ENCODE peak calls at places on chromosomes 3 and 15, in four cellular contexts. H is thoracic aorta, Q is body of pancreas, U is A549. B is an unnamed sample. For H3K9me3, the result is how much of the 10 kb centered on the place peaks cover.

GRCh38 chr15:59249816-59250215 is 43.2 kb downstream of the LDHAL6B start:
- DNase-seq in U (no peak), H (no peak), Q (no peak), B (no peak)

GRCh38 chr3:194235160-194235559 is 99.2 kb downstream of the HES1 start:
- DNase-seq in U (no peak), Q (no peak), H (no peak), B (no peak)

GRCh38 chr3:184272269-184272668 is 3.6 kb upstream of the ECE2 start:
- DNase-seq in Q (no peak), H (no peak), U (no peak), B (no peak)

GRCh38 chr3:36408146-36408545 is 27.8 kb downstream of the STAC start:
- DNase-seq in H (no peak), Q (no peak), U (peak), B (no peak)

GRCh38 chr3:142794510-142794909 is 70.7 kb downstream of the TRPC1 start:
- DNase-seq in Q (no peak), H (no peak), U (no peak), B (no peak)

GRCh38 chr3:53822331-53822741 is 23.9 kb downstream of the CHDH start:
- DNase-seq in Q (peak), U (no peak), H (no peak), B (peak)

GRCh38 chr3:194555175-194556062 is 68.6 kb upstream of the ATP13A3 start:
- DNase-seq in U (no peak), Q (no peak), H (no peak), B (no peak)

GRCh38 chr15:34047893-34048775 is 9.1 kb upstream of the AVEN start:
- DNase-seq in U (no peak), Q (no peak), H (no peak), B (no peak)

GRCh38 chr3:184805351-184806038 is 6.5 kb upstream of the VPS8 start:
- DNase-seq in U (no peak), Q (no peak), H (no peak), B (peak)

GRCh38 chr3:50388021-50388719 is 28.8 kb upstream of the TMEM115 start:
- DNase-seq in U (peak), H (no peak), Q (peak), B (no peak)

GRCh38 chr3:194377708-194378107 is 8.2 kb upstream of the LRRC15 start:
- DNase-seq in U (no peak), H (no peak), Q (no peak), B (no peak)

GRCh38 chr3:42001777-42002176 is 39.9 kb upstream of the ULK4 start:
- DNase-seq in H (no peak), Q (no peak), U (no peak), B (no peak)

DNA sequence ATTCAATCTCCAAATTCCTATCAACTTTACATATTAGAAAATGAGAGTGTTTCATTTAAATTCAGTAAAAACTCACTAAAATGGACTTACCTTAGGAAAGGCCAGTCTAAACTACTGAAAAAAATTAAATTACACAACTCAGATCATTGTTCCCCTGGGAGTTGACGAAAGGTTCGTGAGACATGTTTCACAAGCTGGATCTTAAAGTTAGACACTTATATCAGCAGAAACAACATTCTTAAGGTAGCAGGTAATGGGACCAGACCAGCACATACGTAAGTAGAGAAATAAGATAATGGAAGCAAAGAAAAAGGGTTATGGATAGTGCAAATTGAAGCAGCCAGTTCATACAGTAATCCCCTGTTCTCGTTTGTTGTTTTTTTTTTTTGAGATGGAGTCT is 8.9 kb downstream of the RFX7 start:
- DNase-seq in Q (no peak), U (no peak), H (no peak), B (no peak)
- H3K9me3 ChIP-seq in Q (under half), U (under half), H (under half), B (under half)

DNA sequence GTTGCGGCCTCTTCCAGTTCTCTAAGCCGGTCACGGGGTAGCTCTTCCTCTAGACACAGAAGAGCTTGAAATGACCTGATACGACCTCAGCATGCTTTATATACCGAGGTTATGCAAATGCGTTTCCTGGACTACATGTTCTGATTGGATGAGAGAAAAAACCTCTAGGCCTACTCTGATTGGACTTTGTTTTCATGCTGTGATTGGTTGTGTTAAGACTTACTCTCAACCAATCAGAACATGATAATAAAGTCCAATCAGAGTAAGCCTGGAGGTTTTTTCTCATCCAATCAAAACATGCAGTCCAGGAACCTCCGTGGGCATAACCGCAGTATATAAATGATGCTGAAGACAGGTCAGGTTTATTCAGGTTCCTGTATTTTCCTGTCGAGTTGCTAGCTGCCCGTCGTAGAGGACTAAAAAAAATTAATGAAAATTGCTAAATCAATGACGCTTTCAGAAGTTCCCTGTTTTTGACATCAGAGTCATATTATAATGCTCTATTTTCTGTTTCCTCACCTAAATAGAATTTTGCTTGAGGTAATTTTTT is 177.4 kb downstream of the POTEB3 start:
- DNase-seq in H (no peak), Q (no peak), U (no peak), B (no peak)
- H3K9me3 ChIP-seq in H (under half), Q (under half), U (under half), B (under half)

GRCh38 chr3:13717222-13717573 is 162.7 kb downstream of the WNT7A start:
- DNase-seq in H (no peak), Q (no peak), U (no peak), B (no peak)

GRCh38 chr3:13714251-13714916 is 165.5 kb downstream of the FBLN2 start:
- DNase-seq in U (no peak), H (no peak), Q (no peak), B (no peak)

GRCh38 chr3:13715167-13715954 is 164.5 kb downstream of the WNT7A start:
- DNase-seq in Q (peak), U (no peak), H (no peak), B (no peak)

GRCh38 chr3:13716540-13717221 is 163.2 kb downstream of the WNT7A start:
- DNase-seq in U (no peak), H (no peak), Q (no peak), B (no peak)

GRCh38 chr3:13715961-13716360 is 163.9 kb downstream of the WNT7A start:
- DNase-seq in H (no peak), Q (no peak), U (no peak), B (no peak)
- H3K9me3 ChIP-seq in H (under half), Q (under half), U (under half), B (under half)

GRCh38 chr15:25093455-25094029 is 138.8 kb downstream of the SNRPN start:
- DNase-seq in U (no peak), Q (no peak), H (no peak), B (no peak)
- H3K9me3 ChIP-seq in U (under half), Q (under half), H (under half), B (under half)

GRCh38 chr15:26690778-26691177 is 82.1 kb downstream of the GABRB3 start:
- DNase-seq in H (no peak), U (no peak), Q (no peak), B (no peak)
- H3K9me3 ChIP-seq in H (under half), U (under half), Q (under half), B (under half)